ENCODE peak calls at places on chromosomes 5 and 9, in five cellular contexts. S, K, F, W and D are unnamed samples.

GRCh38 chr9:38250279-38251035 is 142.0 kb upstream of the ALDH1B1 start:
- DNase-seq in W (no peak), S (no peak), K (no peak), F (no peak), D (peak)

GRCh38 chr9:38023661-38024035 is 45.4 kb downstream of the SHB start:
- DNase-seq in K (no peak), S (no peak), W (no peak), F (no peak), D (no peak)

GRCh38 chr9:132647355-132647754 is 22.4 kb downstream of the DDX31 start:
- DNase-seq in K (no peak), F (no peak), W (no peak), S (no peak), D (no peak)

GRCh38 chr9:99419099-99419498 is 197.0 kb downstream of the SEC61B start:
- DNase-seq in W (no peak), K (no peak), S (no peak), F (no peak), D (no peak)

GRCh38 chr9:89992326-89993208 is 387.8 kb downstream of the GADD45G start:
- DNase-seq in S (no peak), K (no peak), F (no peak), W (no peak), D (no peak)

GRCh38 chr5:115626444-115626823 is 598 bp upstream of the TMED7 start:
- DNase-seq in W (no peak), S (no peak), F (no peak), K (no peak), D (no peak)

GRCh38 chr9:130461218-130461630 is 16.5 kb downstream of the ASS1 start:
- DNase-seq in F (peak), S (peak), W (no peak), K (peak), D (no peak)

GRCh38 chr9:104872959-104873850 is 54.8 kb downstream of the ABCA1 start:
- DNase-seq in W (no peak), K (no peak), S (no peak), F (no peak), D (no peak)

GRCh38 chr9:87201316-87201715 is 254.0 kb upstream of the GAS1 start:
- DNase-seq in K (no peak), F (no peak), W (no peak), S (no peak), D (no peak)

GRCh38 chr5:126354012-126354856 is 69.0 kb upstream of the GRAMD2B start:
- DNase-seq in W (no peak), S (peak), F (no peak), K (no peak), D (no peak)

GRCh38 chr5:181188700-181189362 is 16.2 kb downstream of the TRIM7 start:
- DNase-seq in W (peak), F (peak), S (peak), K (peak), D (peak)

GRCh38 chr5:142543951-142544753 is 141.7 kb downstream of the FGF1 start:
- DNase-seq in F (no peak), W (no peak), S (no peak), K (no peak), D (no peak)

GRCh38 chr9:133405508-133406009 is 12.3 kb downstream of the REXO4 start:
- DNase-seq in K (no peak), W (no peak), S (no peak), F (no peak), D (no peak)

GRCh38 chr9:113720495-113720894 is 155.6 kb upstream of the ZNF618 start:
- DNase-seq in W (no peak), S (no peak), K (no peak), F (no peak), D (no peak)

GRCh38 chr5:168579987-168580508 is 880 bp upstream of the PANK3 start:
- DNase-seq in W (no peak), K (no peak), F (no peak), S (no peak), D (no peak)

GRCh38 chr5:150313501-150313900 is 10.8 kb upstream of the ARSI start:
- DNase-seq in K (no peak), W (no peak), S (no peak), F (no peak), D (no peak)

GRCh38 chr5:151384106-151384505 is 36.7 kb upstream of the SLC36A2 start:
- DNase-seq in K (no peak), W (no peak), F (no peak), S (no peak), D (no peak)

GRCh38 chr5:160297004-160297403 is 15.4 kb downstream of the CCNJL start:
- DNase-seq in W (no peak), F (no peak), S (no peak), K (no peak), D (no peak)

GRCh38 chr9:90960941-90961340 is 159.3 kb downstream of the SYK start:
- DNase-seq in K (no peak), S (no peak), F (no peak), W (no peak), D (no peak)

GRCh38 chr9:72362118-72362531 is 2.9 kb downstream of the ZFAND5 start:
- DNase-seq in F (no peak), K (no peak), W (no peak), S (no peak), D (no peak)

GRCh38 chr9:27112235-27112634 is 3.2 kb downstream of the TEK start:
- DNase-seq in K (no peak), S (no peak), F (no peak), W (no peak), D (no peak)

GRCh38 chr9:134375430-134376385 is 49.5 kb downstream of the RXRA start:
- DNase-seq in K (no peak), W (no peak), S (no peak), F (no peak), D (no peak)

GRCh38 chr5:40618926-40619325 is 60.8 kb upstream of the PTGER4 start:
- DNase-seq in K (no peak), W (no peak), S (no peak), F (no peak), D (no peak)

GRCh38 chr5:170632266-170632984 is 128.6 kb downstream of the KCNIP1 start:
- DNase-seq in W (peak), F (no peak), S (no peak), K (no peak), D (no peak)

GRCh38 chr5:150120617-150121447 is 34.5 kb upstream of the CSF1R start:
- DNase-seq in F (no peak), W (peak), K (no peak), S (no peak), D (peak)

GRCh38 chr9:97179616-97180015 is 127.8 kb upstream of the CCDC180 start:
- DNase-seq in W (no peak), S (no peak), K (no peak), F (no peak), D (no peak)

GRCh38 chr9:8679405-8679951 is 879.9 kb upstream of the DMAC1 start:
- DNase-seq in S (no peak), W (no peak), F (no peak), K (no peak), D (no peak)

GRCh38 chr5:16704945-16705344 is 88.1 kb upstream of the RETREG1 start:
- DNase-seq in S (no peak), W (no peak), F (no peak), K (no peak), D (no peak)

GRCh38 chr9:106891286-106891685 is 28.3 kb downstream of the ZNF462 start:
- DNase-seq in S (no peak), F (no peak), W (no peak), K (no peak), D (no peak)

GRCh38 chr5:146068136-146068717 is 37.1 kb downstream of the PLAC8L1 start:
- DNase-seq in F (no peak), W (no peak), S (no peak), K (no peak), D (peak)

GRCh38 chr5:16245249-16245648 is 65.7 kb upstream of the MARCHF11 start:
- DNase-seq in K (no peak), F (no peak), W (no peak), S (no peak), D (no peak)

GRCh38 chr9:130282000-130282700 is 16.6 kb downstream of the HMCN2 start:
- DNase-seq in K (no peak), F (no peak), S (no peak), W (peak), D (no peak)

GRCh38 chr5:108727639-108728565 is 19.8 kb upstream of the FER start:
- DNase-seq in K (no peak), F (peak), W (peak), S (peak), D (peak)

GRCh38 chr9:105346273-105346672 is 101.6 kb upstream of the FSD1L start:
- DNase-seq in S (no peak), K (no peak), W (no peak), F (no peak), D (no peak)

GRCh38 chr9:134735441-134736175 is 94.0 kb downstream of the COL5A1 start:
- DNase-seq in F (no peak), S (no peak), W (no peak), K (no peak), D (no peak)

GRCh38 chr5:65769539-65769938 is 47.5 kb downstream of the NLN start:
- DNase-seq in S (no peak), F (no peak), W (no peak), K (no peak), D (no peak)

GRCh38 chr5:31086839-31087415 is 106.6 kb upstream of the CDH6 start:
- DNase-seq in K (no peak), W (no peak), F (no peak), S (no peak), D (no peak)

GRCh38 chr5:180790524-180790923 is 12.1 kb downstream of the MGAT1 start:
- DNase-seq in F (no peak), S (no peak), W (no peak), K (no peak), D (no peak)

GRCh38 chr9:124855944-124856773 is 2.9 kb downstream of the WDR38 start:
- DNase-seq in S (peak), W (no peak), K (no peak), F (peak), D (peak)

GRCh38 chr5:67204821-67205220 is 8.2 kb upstream of the CD180 start:
- DNase-seq in S (no peak), K (no peak), F (no peak), W (no peak), D (no peak)